ENCODE peak calls at places on chromosomes 13 and 19, in four cellular contexts. One of them, this sample, is unnamed.

GRCh38 chr13:71860547-71861131 is 6.4 kb downstream of the DACH1 start:
- DNase-seq in MCF 10A: no peak
- DNase-seq in tibial artery: no peak
- DNase-seq in cardiac fibroblast: no peak
- DNase-seq in this sample: peak

GRCh38 chr19:48896191-48896720 is 2.3 kb downstream of the TULP2 start:
- DNase-seq in cardiac fibroblast: peak
- DNase-seq in MCF 10A: no peak
- DNase-seq in tibial artery: peak
- DNase-seq in this sample: no peak

GRCh38 chr13:98581971-98582702 is 5.2 kb upstream of the STK24 start:
- DNase-seq in cardiac fibroblast: peak
- DNase-seq in MCF 10A: no peak
- DNase-seq in tibial artery: no peak
- DNase-seq in this sample: peak

GRCh38 chr13:94344126-94344863 is 135.2 kb downstream of the DCT start:
- DNase-seq in cardiac fibroblast: peak
- DNase-seq in MCF 10A: no peak
- DNase-seq in tibial artery: no peak
- DNase-seq in this sample: no peak

GRCh38 chr19:19405919-19406877 is 723 bp downstream of the GATAD2A start:
- DNase-seq in MCF 10A: peak
- DNase-seq in tibial artery: no peak
- DNase-seq in cardiac fibroblast: peak
- DNase-seq in this sample: peak

GRCh38 chr13:75426421-75426820 is 55.5 kb downstream of the TBC1D4 start:
- DNase-seq in cardiac fibroblast: no peak
- DNase-seq in MCF 10A: peak
- DNase-seq in tibial artery: no peak
- DNase-seq in this sample: no peak

GRCh38 chr19:44648536-44649370 is 5.0 kb downstream of the PVR start:
- DNase-seq in tibial artery: no peak
- DNase-seq in MCF 10A: peak
- DNase-seq in cardiac fibroblast: peak
- DNase-seq in this sample: no peak

GRCh38 chr13:75556961-75557360 is 7.4 kb downstream of the UCHL3 start:
- DNase-seq in MCF 10A: no peak
- DNase-seq in tibial artery: no peak
- DNase-seq in cardiac fibroblast: no peak
- DNase-seq in this sample: no peak

GRCh38 chr19:4069331-4069959 is 2.7 kb upstream of the ZBTB7A start:
- DNase-seq in cardiac fibroblast: no peak
- DNase-seq in tibial artery: no peak
- DNase-seq in MCF 10A: no peak
- DNase-seq in this sample: no peak

GRCh38 chr19:47518854-47519253 is 4.0 kb upstream of the NAPA start:
- DNase-seq in tibial artery: no peak
- DNase-seq in MCF 10A: no peak
- DNase-seq in cardiac fibroblast: no peak
- DNase-seq in this sample: no peak

GRCh38 chr13:43935878-43936277 is 56.2 kb downstream of the LACC1 start:
- DNase-seq in MCF 10A: no peak
- DNase-seq in cardiac fibroblast: peak
- DNase-seq in tibial artery: no peak
- DNase-seq in this sample: no peak

GRCh38 chr19:47020992-47021496 is 1.4 kb downstream of the NPAS1 start:
- DNase-seq in cardiac fibroblast: peak
- DNase-seq in MCF 10A: no peak
- DNase-seq in tibial artery: no peak
- DNase-seq in this sample: no peak

GRCh38 chr19:52188822-52189744 is 769 bp upstream of the PPP2R1A start:
- DNase-seq in cardiac fibroblast: no peak
- DNase-seq in MCF 10A: no peak
- DNase-seq in tibial artery: peak
- DNase-seq in this sample: peak

GRCh38 chr13:99033814-99034213 is 56.0 kb upstream of the DOCK9 start:
- DNase-seq in cardiac fibroblast: peak
- DNase-seq in tibial artery: no peak
- DNase-seq in MCF 10A: peak
- DNase-seq in this sample: peak

GRCh38 chr13:98190889-98191444 is 13.9 kb upstream of the RNF113B start:
- DNase-seq in tibial artery: no peak
- DNase-seq in cardiac fibroblast: no peak
- DNase-seq in MCF 10A: no peak
- DNase-seq in this sample: no peak

GRCh38 chr19:4686700-4687099 is 16.6 kb upstream of the MYDGF start:
- DNase-seq in tibial artery: no peak
- DNase-seq in MCF 10A: no peak
- DNase-seq in cardiac fibroblast: no peak
- DNase-seq in this sample: no peak

GRCh38 chr13:29562762-29563161 is 32.7 kb downstream of the SLC7A1 start:
- DNase-seq in cardiac fibroblast: no peak
- DNase-seq in MCF 10A: no peak
- DNase-seq in tibial artery: no peak
- DNase-seq in this sample: no peak

GRCh38 chr13:34358811-34359513 is 541.0 kb downstream of the RFC3 start:
- DNase-seq in tibial artery: no peak
- DNase-seq in MCF 10A: peak
- DNase-seq in cardiac fibroblast: peak
- DNase-seq in this sample: no peak

GRCh38 chr19:12278713-12279112 is 16.0 kb downstream of the ZNF44 start:
- DNase-seq in cardiac fibroblast: no peak
- DNase-seq in tibial artery: no peak
- DNase-seq in MCF 10A: no peak
- DNase-seq in this sample: no peak

GRCh38 chr13:50645092-50645491 is 198.4 kb downstream of the DLEU7 start:
- DNase-seq in cardiac fibroblast: no peak
- DNase-seq in MCF 10A: peak
- DNase-seq in tibial artery: no peak
- DNase-seq in this sample: no peak